ENCODE peak calls at places on chromosomes 6 and 20, in nine cellular contexts. B, E, J, M, N, T, X, A and C are unnamed samples.
A peak's percentile ranks its signal among the peaks of the same experiment; 100 is the strongest.

GRCh38 chr6:29974901-29975560 is 32.7 kb downstream of the HLA-A start:
- DNase-seq in N (no peak), A (no peak), E (no peak), X (no peak), J (no peak), T (no peak), M (no peak), B (no peak), C (no peak)

GRCh38 chr20:17320456-17320855 is 93.6 kb downstream of the PCSK2 start:
- DNase-seq in X (no peak), E (no peak), T (no peak), B (no peak), M (no peak), A (no peak), J (no peak), N (no peak), C (no peak)

GRCh38 chr20:45405566-45406259 is 2.4 kb upstream of the DBNDD2 start:
- DNase-seq in T (peak; percentile 66), M (peak; percentile 85), J (no peak), A (no peak), E (no peak), X (peak; percentile 14), B (no peak), N (no peak), C (no peak)

GRCh38 chr20:47440857-47441773 is 60.6 kb upstream of the NCOA3 start:
- DNase-seq in N (no peak), X (peak; percentile 33), A (no peak), J (no peak), M (no peak), E (no peak), B (no peak), T (peak; percentile 23), C (no peak)

GRCh38 chr6:63263456-63263855 is 52.2 kb downstream of the FKBP1C start:
- DNase-seq in X (no peak), E (no peak), T (no peak), N (no peak), M (no peak), A (no peak), B (no peak), J (no peak), C (no peak)

GRCh38 chr6:23269436-23269835 is 700.1 kb downstream of the HDGFL1 start:
- DNase-seq in J (peak; percentile 50), X (no peak), M (no peak), A (no peak), E (no peak), T (no peak), N (no peak), B (no peak), C (no peak)

GRCh38 chr6:139430897-139431601 is 56.6 kb upstream of the CITED2 start:
- DNase-seq in E (no peak), B (no peak), N (no peak), J (peak; percentile 20), A (no peak), T (no peak), M (no peak), X (no peak), C (no peak)

GRCh38 chr6:46882622-46883021 is 39.1 kb downstream of the ADGRF5 start:
- DNase-seq in J (no peak), E (no peak), N (no peak), M (no peak), T (no peak), A (no peak), X (no peak), B (no peak), C (no peak)

GRCh38 chr6:137051790-137052472 is 7.2 kb upstream of the IL20RA start:
- DNase-seq in T (no peak), A (no peak), J (no peak), X (peak; percentile 47), B (no peak), M (no peak), N (no peak), E (no peak), C (no peak)

GRCh38 chr20:54085910-54086309 is 15.5 kb upstream of the BCAS1 start:
- DNase-seq in B (no peak), M (no peak), A (no peak), T (no peak), X (no peak), J (no peak), E (no peak), N (no peak), C (no peak)

GRCh38 chr6:2939315-2940009 is 31.9 kb downstream of the SERPINB6 start:
- DNase-seq in T (no peak), M (peak; percentile 77), N (no peak), B (no peak), A (no peak), X (no peak), E (no peak), J (no peak), C (no peak)

GRCh38 chr20:62210496-62210855 is 9.6 kb downstream of the HRH3 start:
- DNase-seq in A (no peak), B (no peak), E (no peak), N (no peak), M (peak; percentile 35), X (no peak), J (no peak), T (no peak), C (no peak)

GRCh38 chr6:45845546-45845945 is 170.1 kb downstream of the CLIC5 start:
- DNase-seq in E (peak; percentile 24), M (no peak), X (no peak), N (no peak), B (no peak), A (no peak), J (peak; percentile 56), T (no peak), C (no peak)

GRCh38 chr20:2289475-2289874 is 6.3 kb upstream of the TGM3 start:
- DNase-seq in M (no peak), A (no peak), J (no peak), B (no peak), N (no peak), X (no peak), E (no peak), T (no peak), C (no peak)

GRCh38 chr20:40192083-40192482 is 497.0 kb downstream of the MAFB start:
- DNase-seq in M (no peak), B (no peak), A (no peak), T (no peak), X (no peak), N (no peak), J (no peak), E (no peak), C (no peak)

GRCh38 chr6:108561742-108562502 is 1.2 kb downstream of the FOXO3 start:
- DNase-seq in X (peak; percentile 66), M (peak; percentile 69), A (no peak), T (peak; percentile 63), E (no peak), J (no peak), N (no peak), B (no peak), C (no peak)

GRCh38 chr20:10924628-10925266 is 250.9 kb upstream of the JAG1 start:
- DNase-seq in J (peak; percentile 92), X (peak; percentile 81), E (peak; percentile 87), B (no peak), N (no peak), T (no peak), A (peak; percentile 84), M (no peak), C (no peak)

GRCh38 chr6:131761061-131761761 is 46.6 kb upstream of the ENPP1 start:
- DNase-seq in X (no peak), A (peak; percentile 43), M (no peak), J (peak; percentile 34), B (no peak), E (no peak), N (no peak), T (no peak), C (no peak)

GRCh38 chr6:169167581-169168301 is 85.9 kb downstream of the THBS2 start:
- DNase-seq in N (no peak), T (peak; percentile 94), E (no peak), J (peak; percentile 95), A (peak; percentile 93), B (no peak), X (peak; percentile 71), M (peak; percentile 93), C (no peak)

GRCh38 chr6:80789912-80790635 is 683.6 kb downstream of the BCKDHB start:
- DNase-seq in M (no peak), J (peak; percentile 39), X (peak; percentile 23), E (no peak), T (no peak), N (no peak), A (no peak), B (no peak), C (no peak)

GRCh38 chr6:36227379-36228344 is 31.1 kb downstream of the BRPF3 start:
- DNase-seq in T (no peak), M (no peak), X (no peak), A (no peak), E (no peak), N (no peak), B (no peak), J (no peak), C (no peak)

GRCh38 chr6:116328528-116328903 is 42.2 kb upstream of the DSE start:
- DNase-seq in T (no peak), J (no peak), X (peak; percentile 33), M (no peak), B (no peak), E (no peak), N (no peak), A (no peak), C (no peak)

GRCh38 chr20:63177785-63178444 is 38.0 kb downstream of the YTHDF1 start:
- DNase-seq in M (no peak), J (no peak), B (no peak), T (no peak), E (no peak), A (no peak), N (no peak), X (peak; percentile 7), C (no peak)

GRCh38 chr6:153210083-153210482 is 79.0 kb upstream of the RGS17 start:
- DNase-seq in T (no peak), A (peak; percentile 1), X (peak; percentile 60), E (no peak), J (peak; percentile 54), B (no peak), M (no peak), N (no peak), C (no peak)

GRCh38 chr6:44867561-44868334 is 460.4 kb upstream of the RUNX2 start:
- DNase-seq in J (no peak), B (no peak), M (no peak), E (no peak), X (no peak), T (no peak), N (no peak), A (no peak), C (no peak)

GRCh38 chr6:137776786-137777185 is 90.3 kb upstream of the TNFAIP3 start:
- DNase-seq in J (peak; percentile 92), A (no peak), T (no peak), N (no peak), M (no peak), X (peak; percentile 91), B (no peak), E (peak; percentile 92), C (no peak)

GRCh38 chr6:15623282-15624116 is 39.3 kb downstream of the DTNBP1 start:
- DNase-seq in X (peak; percentile 45), N (no peak), T (no peak), J (peak; percentile 64), A (no peak), B (no peak), M (peak; percentile 40), E (no peak), C (no peak)

GRCh38 chr6:85126448-85127178 is 323.3 kb upstream of the NT5E start:
- DNase-seq in N (no peak), A (no peak), B (no peak), M (peak; percentile 80), E (no peak), X (peak; percentile 49), J (peak; percentile 51), T (peak; percentile 47), C (no peak)

GRCh38 chr6:118712955-118713354 is 61.6 kb upstream of the CEP85L start:
- DNase-seq in X (no peak), B (no peak), A (no peak), E (no peak), T (no peak), J (peak; percentile 12), M (no peak), N (no peak), C (no peak)

GRCh38 chr20:50286609-50287008 is 96.0 kb downstream of the CEBPB start:
- DNase-seq in N (peak; percentile 83), T (peak; percentile 71), M (peak; percentile 88), X (peak; percentile 85), E (no peak), A (no peak), J (peak; percentile 88), B (no peak), C (no peak)

GRCh38 chr6:3263091-3263490 is 4.3 kb downstream of the PSMG4 start:
- DNase-seq in N (no peak), X (no peak), E (peak; percentile 57), M (no peak), B (no peak), J (no peak), T (no peak), A (no peak), C (no peak)